ENCODE peak calls at places on chromosomes 13 and 19, in four cellular contexts. E is HCT116, O is HepG2, N is upper lobe of left lung. S is an unnamed sample.

GRCh38 chr19:2550431-2551171 is 74.7 kb downstream of the GADD45B start:
- ATAC-seq in N (no peak), E (no peak), O (no peak), S (no peak)

GRCh38 chr13:110215606-110216005 is 91.4 kb downstream of the COL4A1 start:
- ATAC-seq in N (no peak), E (no peak), O (no peak), S (no peak)

GRCh38 chr13:99162543-99162942 is 38.1 kb upstream of the UBAC2 start:
- ATAC-seq in E (no peak), N (no peak), O (no peak), S (no peak)

GRCh38 chr13:77222000-77222690 is 104.7 kb downstream of the MYCBP2 start:
- ATAC-seq in E (no peak), O (no peak), N (no peak), S (no peak)

GRCh38 chr13:33205804-33206221 is 79.7 kb downstream of the STARD13 start:
- ATAC-seq in E (no peak), N (no peak), O (no peak), S (no peak)

GRCh38 chr13:69556540-69557196 is 551.0 kb upstream of the ATXN8OS start:
- ATAC-seq in N (no peak), O (no peak), E (peak), S (no peak)

GRCh38 chr13:105410602-105411001 is 1124.9 kb downstream of the EFNB2 start:
- ATAC-seq in O (peak), N (no peak), E (peak), S (no peak)

GRCh38 chr19:44799627-44800257 is 9.2 kb upstream of the BCAM start:
- ATAC-seq in N (no peak), E (peak), O (peak), S (no peak)

GRCh38 chr19:55811340-55811739 is 20.5 kb downstream of the NLRP11 start:
- ATAC-seq in E (peak), O (no peak), N (no peak), S (no peak)

GRCh38 chr19:10737680-10738079 is 19.8 kb downstream of the DNM2 start:
- ATAC-seq in E (peak), N (no peak), O (no peak), S (no peak)

GRCh38 chr13:107860284-107860683 is 355.1 kb downstream of the LIG4 start:
- ATAC-seq in O (no peak), N (no peak), E (no peak), S (no peak)

GRCh38 chr13:29339386-29340272 is 255.9 kb downstream of the SLC7A1 start:
- ATAC-seq in E (no peak), O (no peak), N (peak), S (no peak)

GRCh38 chr19:13163609-13164364 is 13.6 kb downstream of the IER2 start:
- ATAC-seq in O (peak), N (peak), E (peak), S (peak)
- TF ChIP-seq POLR2A in O (no peak), N (peak), E (peak), S (peak)

GRCh38 chr19:47232422-47233211 is 1.6 kb upstream of the BBC3 start:
- ATAC-seq in E (peak), O (no peak), N (no peak), S (no peak)
- TF ChIP-seq POLR2AphosphoS5 in E (peak), O (no peak), N (peak), S (no peak)

GRCh38 chr19:42176649-42176989 is 40.9 kb downstream of the DEDD2 start:
- ATAC-seq in E (peak), N (no peak), O (peak), S (peak)
- H3K4me3 ChIP-seq in E (peak), N (peak), O (no peak), S (peak)

GRCh38 chr19:33311326-33311682 is 9.0 kb upstream of the CEBPA start:
- ATAC-seq in O (peak), N (peak), E (peak), S (no peak)

GRCh38 chr19:33309826-33310225 is 7.5 kb upstream of the CEBPA start:
- ATAC-seq in E (no peak), O (no peak), N (no peak), S (no peak)

GRCh38 chr19:33306853-33307792 is 4.8 kb upstream of the CEBPA start:
- ATAC-seq in O (no peak), N (no peak), E (no peak), S (no peak)

GRCh38 chr19:33312065-33312464 is 9.7 kb upstream of the CEBPA start:
- ATAC-seq in E (no peak), O (no peak), N (no peak), S (no peak)

GRCh38 chr19:33310606-33311325 is 8.4 kb upstream of the CEBPA start:
- ATAC-seq in N (peak), E (peak), O (peak), S (no peak)
- TF ChIP-seq POLR2A in N (no peak), E (no peak), O (no peak), S (no peak)

DNA sequence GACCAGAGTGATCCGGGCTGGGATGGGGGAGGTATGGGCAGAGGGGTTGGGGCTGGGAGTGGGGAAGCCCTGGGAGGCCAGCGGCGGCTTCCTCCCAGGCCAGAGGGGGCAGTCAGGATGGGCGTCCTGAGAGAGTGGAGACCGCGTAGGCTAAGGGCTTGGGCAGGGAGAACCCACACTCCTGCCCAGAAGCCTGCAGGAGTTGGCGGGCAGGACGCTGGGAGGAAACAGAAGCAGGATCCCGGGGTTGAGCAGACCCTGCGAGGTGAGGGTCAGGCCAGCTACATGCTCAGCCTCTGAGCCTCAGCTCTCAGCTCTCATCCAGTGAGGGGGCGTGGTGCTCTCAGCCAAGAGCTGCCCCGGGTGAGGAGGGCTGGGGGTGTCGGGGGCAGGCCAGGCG is 7.8 kb upstream of the SCN1B start:
- ATAC-seq in E (no peak), O (no peak), N (no peak), S (no peak)
- TF ChIP-seq POLR2AphosphoS5 in E (no peak), O (no peak), N (no peak), S (no peak)

GRCh38 chr19:5987077-5987818 is 9.3 kb upstream of the RANBP3 start:
- ATAC-seq in N (peak), O (peak), E (peak), S (peak)
- H3K4me3 ChIP-seq in N (peak), O (peak), E (no peak), S (peak)

DNA sequence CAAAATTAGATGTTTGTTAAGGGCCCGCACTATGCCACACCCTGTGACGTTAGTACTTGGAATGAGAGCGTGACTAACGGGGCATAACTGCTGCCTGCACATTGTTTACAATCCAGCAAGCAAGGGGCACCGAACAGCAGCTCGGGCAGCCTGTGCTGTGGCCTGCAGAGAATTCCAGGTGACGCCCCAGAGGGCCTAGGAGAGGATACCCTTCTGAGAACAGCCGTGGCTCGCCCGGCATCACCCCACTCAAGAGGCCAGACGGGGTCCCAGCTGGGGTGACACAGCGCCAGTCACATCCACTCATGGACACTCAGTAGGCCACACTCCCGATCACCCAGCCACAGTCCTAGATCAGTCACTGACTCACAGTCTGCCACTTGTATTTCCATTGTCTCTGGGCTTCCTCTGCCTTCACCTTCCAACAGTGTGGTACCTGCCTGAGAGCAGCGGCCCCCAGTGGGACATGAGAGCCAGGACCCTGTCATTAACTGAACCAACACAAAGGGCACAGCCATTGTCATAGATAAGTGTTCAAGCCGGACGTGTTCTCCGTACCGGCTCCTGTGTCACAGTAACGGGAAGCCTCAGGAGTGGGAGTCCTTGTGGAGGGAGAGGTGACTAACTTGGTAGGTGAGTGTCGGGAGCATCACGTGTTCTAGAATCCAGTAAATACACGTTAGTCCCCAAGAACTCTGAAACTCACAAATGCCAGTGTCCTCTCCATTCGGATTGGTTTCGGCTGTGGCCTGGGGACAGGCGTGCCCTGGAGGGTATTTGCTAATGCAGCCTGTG is 7.5 kb downstream of the ZNF331 start:
- ATAC-seq in N (peak), E (no peak), O (no peak), S (no peak)
- TF ChIP-seq POLR2A in N (no peak), E (no peak), O (no peak), S (no peak)

S was measured in gastroesophageal sphincter.